ENCODE peak calls at places on chromosome 22, in five cellular contexts. C, H, S, Y and V are unnamed samples.

GRCh38 chr22:36715647-36716046 is 12.1 kb upstream of the CACNG2 start:
- DNase-seq in C (no peak), H (no peak), S (no peak), Y (no peak), V (no peak)

GRCh38 chr22:26702906-26703830 is 45.8 kb downstream of the MIAT start:
- DNase-seq in C (no peak), H (no peak), S (no peak), Y (no peak), V (no peak)

GRCh38 chr22:19179472-19180048 is 1.0 kb upstream of the SLC25A1 start:
- DNase-seq in C (peak), H (peak), S (peak), Y (peak), V (peak)

GRCh38 chr22:20083891-20084546 is 4.0 kb downstream of the DGCR8 start:
- DNase-seq in C (no peak), H (no peak), S (no peak), Y (no peak), V (no peak)

GRCh38 chr22:40571887-40572286 is 64.6 kb downstream of the MRTFA start:
- DNase-seq in C (no peak), H (no peak), S (no peak), Y (no peak), V (no peak)

GRCh38 chr22:46107753-46108563 is 42.4 kb upstream of the PPARA start:
- DNase-seq in C (no peak), H (no peak), S (no peak), Y (no peak), V (no peak)

GRCh38 chr22:39134366-39135091 is 18.0 kb downstream of the CBX7 start:
- DNase-seq in C (no peak), H (no peak), S (no peak), Y (no peak), V (no peak)

GRCh38 chr22:41768420-41768819 is 32.1 kb upstream of the CCDC134 start:
- DNase-seq in C (no peak), H (no peak), S (no peak), Y (no peak), V (no peak)

GRCh38 chr22:34847072-34847471 is 218.9 kb upstream of the ISX start:
- DNase-seq in C (no peak), H (no peak), S (peak), Y (no peak), V (no peak)

GRCh38 chr22:41532908-41533825 is 11.1 kb downstream of the POLR3H start:
- DNase-seq in C (peak), H (peak), S (peak), Y (peak), V (peak)

GRCh38 chr22:33476716-33477115 is 418.5 kb upstream of the SYN3 start:
- DNase-seq in C (no peak), H (no peak), S (no peak), Y (no peak), V (peak)

GRCh38 chr22:26561756-26562417 is 28.0 kb downstream of the TPST2 start:
- DNase-seq in C (no peak), H (no peak), S (no peak), Y (no peak), V (no peak)

GRCh38 chr22:36724836-36725235 is 21.3 kb upstream of the CACNG2 start:
- DNase-seq in C (no peak), H (no peak), S (no peak), Y (no peak), V (no peak)

GRCh38 chr22:37289156-37289735 is 6.9 kb downstream of the CYTH4 start:
- DNase-seq in C (no peak), H (no peak), S (peak), Y (no peak), V (no peak)

GRCh38 chr22:36928181-36928580 is 14.8 kb downstream of the CSF2RB start:
- DNase-seq in C (no peak), H (no peak), S (no peak), Y (no peak), V (no peak)

GRCh38 chr22:45911601-45912271 is 65.2 kb downstream of the WNT7B start:
- DNase-seq in C (no peak), H (peak), S (no peak), Y (no peak), V (no peak)

GRCh38 chr22:23029521-23030228 is 40.6 kb upstream of the GNAZ start:
- DNase-seq in C (no peak), H (no peak), S (no peak), Y (no peak), V (no peak)

GRCh38 chr22:19375435-19375834 is 56.1 kb downstream of the HIRA start:
- DNase-seq in C (no peak), H (no peak), S (no peak), Y (no peak), V (no peak)

GRCh38 chr22:46287873-46288751 is 8.6 kb upstream of the GTSE1 start:
- DNase-seq in C (no peak), H (no peak), S (peak), Y (no peak), V (no peak)

GRCh38 chr22:37816543-37817180 is 6.5 kb upstream of the GALR3 start:
- DNase-seq in C (no peak), H (no peak), S (no peak), Y (no peak), V (no peak)

GRCh38 chr22:46542011-46542985 is 4.9 kb upstream of the CELSR1 start:
- DNase-seq in C (peak), H (peak), S (peak), Y (peak), V (peak)

GRCh38 chr22:37196539-37197450 is 8.7 kb upstream of the C1QTNF6 start:
- DNase-seq in C (no peak), H (no peak), S (no peak), Y (no peak), V (peak)

GRCh38 chr22:42064629-42065028 is 6.0 kb downstream of the NAGA start:
- DNase-seq in C (no peak), H (no peak), S (no peak), Y (no peak), V (no peak)

GRCh38 chr22:38873469-38874411 is 1.7 kb upstream of the CBX6 start:
- DNase-seq in C (peak), H (peak), S (peak), Y (no peak), V (no peak)

GRCh38 chr22:46084943-46085830 is 65.1 kb upstream of the PPARA start:
- DNase-seq in C (no peak), H (no peak), S (no peak), Y (no peak), V (peak)

GRCh38 chr22:30610299-30610698 is 3.3 kb downstream of the TCN2 start:
- DNase-seq in C (no peak), H (no peak), S (no peak), Y (peak), V (no peak)

GRCh38 chr22:47032956-47033647 is 270.7 kb downstream of the TBC1D22A start:
- DNase-seq in C (no peak), H (no peak), S (no peak), Y (no peak), V (no peak)

GRCh38 chr22:41305646-41306045 is 4.3 kb downstream of the ZC3H7B start:
- DNase-seq in C (no peak), H (no peak), S (no peak), Y (no peak), V (peak)

GRCh38 chr22:44885806-44886360 is 123.9 kb downstream of the PHF21B start:
- DNase-seq in C (no peak), H (no peak), S (no peak), Y (no peak), V (no peak)

GRCh38 chr22:40511604-40512003 is 124.9 kb downstream of the MRTFA start:
- DNase-seq in C (no peak), H (no peak), S (no peak), Y (no peak), V (no peak)

GRCh38 chr22:44827666-44828065 is 75.3 kb downstream of the ARHGAP8 start:
- DNase-seq in C (no peak), H (no peak), S (no peak), Y (no peak), V (no peak)

GRCh38 chr22:17915188-17915587 is 109.2 kb downstream of the MICAL3 start:
- DNase-seq in C (no peak), H (no peak), S (no peak), Y (no peak), V (no peak)